ENCODE peak calls at places on chromosomes 1 and 21, in nine cellular contexts. Y, F, A, B, I, E, U, G and C are unnamed samples.
A peak's percentile ranks its signal among the peaks of the same experiment; 100 is the strongest.

GRCh38 chr1:226674892-226675719 is 64.0 kb downstream of the ITPKB start:
- DNase-seq in G (no peak), B (peak; percentile 71), Y (no peak), U (peak; percentile 71), F (no peak), A (no peak), E (peak; percentile 89), I (no peak), C (no peak)

GRCh38 chr21:42466700-42467612 is 29.1 kb downstream of the RSPH1 start:
- DNase-seq in I (peak; percentile 7), F (peak; percentile 45), A (no peak), Y (no peak), G (peak; percentile 39), B (no peak), E (no peak), U (peak; percentile 29), C (peak; percentile 32)

GRCh38 chr1:201918343-201918742 is 28.0 kb downstream of the LMOD1 start:
- DNase-seq in I (no peak), G (no peak), Y (no peak), F (no peak), U (no peak), B (no peak), A (no peak), E (no peak), C (no peak)

GRCh38 chr1:241518447-241519307 is 878 bp downstream of the FH start:
- DNase-seq in Y (no peak), A (no peak), U (no peak), I (peak; percentile 25), E (peak; percentile 25), F (peak; percentile 1), B (peak; percentile 42), G (peak; percentile 20), C (peak; percentile 14)

GRCh38 chr1:109802901-109803561 is 39.3 kb upstream of the EPS8L3 start:
- DNase-seq in G (no peak), I (no peak), B (no peak), Y (peak; percentile 13), A (no peak), F (no peak), U (peak; percentile 33), E (no peak), C (no peak)

GRCh38 chr1:201275266-201275666 is 8.0 kb upstream of the PKP1 start:
- DNase-seq in I (peak; percentile 43), F (no peak), B (no peak), E (no peak), G (peak; percentile 80), A (no peak), U (no peak), Y (no peak), C (peak; percentile 74)

GRCh38 chr1:201718346-201719202 is 110.4 kb upstream of the IPO9 start:
- DNase-seq in E (no peak), I (no peak), U (peak; percentile 10), Y (no peak), F (no peak), G (no peak), B (no peak), A (no peak), C (no peak)

GRCh38 chr1:40748841-40749718 is 34.5 kb upstream of the KCNQ4 start:
- DNase-seq in F (no peak), Y (no peak), A (no peak), G (no peak), E (no peak), U (no peak), I (no peak), B (no peak), C (no peak)

DNA sequence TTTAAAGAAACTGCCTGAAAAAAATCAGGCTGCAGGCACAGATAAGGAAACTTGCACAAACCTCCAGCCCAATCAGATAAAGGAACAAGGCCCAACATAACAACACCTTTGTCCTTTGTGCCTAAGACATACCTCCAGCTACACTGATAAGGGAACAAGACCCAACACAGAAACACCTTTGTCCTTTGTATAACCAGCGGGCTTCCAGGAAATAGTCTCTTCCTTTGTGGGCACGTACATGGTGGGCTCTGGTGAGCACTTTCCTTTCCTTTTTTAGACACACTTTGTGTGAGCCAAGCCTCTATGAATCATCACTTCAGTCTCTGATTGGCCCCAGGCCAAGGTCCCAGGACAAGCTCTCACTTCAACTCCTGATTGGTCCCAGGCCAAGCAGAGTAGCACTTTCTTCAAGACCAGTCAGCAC is 23.6 kb downstream of the ZNF670 start:
- DNase-seq in G (peak; percentile 57), I (peak; percentile 28), B (no peak), A (no peak), U (no peak), F (no peak), E (no peak), Y (peak; percentile 20), C (no peak)
- H3K9me3 ChIP-seq in G (peaks cover 4% of the 10 kb centered on the region), I (peaks cover 30% of the 10 kb centered on the region), B (peaks cover 92% of the 10 kb centered on the region), A (peaks cover 3% of the 10 kb centered on the region), U (peaks cover 67% of the 10 kb centered on the region), F (no peaks in the 10 kb centered on the region), E (peaks cover 16% of the 10 kb centered on the region), Y (no peaks in the 10 kb centered on the region), C (no peaks in the 10 kb centered on the region)

GRCh38 chr21:28072601-28073000 is 920.1 kb downstream of the LTN1 start:
- DNase-seq in U (no peak), I (no peak), B (no peak), A (no peak), E (no peak), F (no peak), Y (no peak), G (no peak), C (no peak)

GRCh38 chr21:28083350-28083749 is 909.3 kb downstream of the LTN1 start:
- DNase-seq in Y (no peak), G (no peak), A (no peak), E (no peak), F (no peak), I (no peak), B (no peak), U (no peak), C (no peak)

GRCh38 chr21:28074676-28075075 is 918.0 kb downstream of the LTN1 start:
- DNase-seq in F (no peak), I (no peak), G (no peak), Y (no peak), A (no peak), U (no peak), B (no peak), E (no peak), C (no peak)

GRCh38 chr21:28078126-28078525 is 914.6 kb downstream of the LTN1 start:
- DNase-seq in I (no peak), E (no peak), F (no peak), G (no peak), Y (no peak), B (no peak), U (no peak), A (no peak), C (no peak)
- H3K9me3 ChIP-seq in I (no peaks in the 10 kb centered on the region), E (no peaks in the 10 kb centered on the region), F (peaks cover 3% of the 10 kb centered on the region), G (no peaks in the 10 kb centered on the region), Y (no peaks in the 10 kb centered on the region), B (peaks cover 4% of the 10 kb centered on the region), U (no peaks in the 10 kb centered on the region), A (no peaks in the 10 kb centered on the region), C (no peaks in the 10 kb centered on the region)

GRCh38 chr1:81174811-81175476 is 625.8 kb upstream of the ADGRL2 start:
- DNase-seq in U (no peak), G (peak; percentile 86), I (peak; percentile 86), Y (no peak), E (no peak), A (no peak), F (no peak), B (no peak), C (no peak)

GRCh38 chr1:81174052-81174451 is 626.7 kb upstream of the ADGRL2 start:
- DNase-seq in E (no peak), U (no peak), I (peak; percentile 41), B (no peak), Y (no peak), A (no peak), F (no peak), G (peak; percentile 7), C (no peak)

GRCh38 chr1:81165963-81166362 is 634.8 kb upstream of the ADGRL2 start:
- DNase-seq in U (no peak), E (no peak), A (no peak), I (peak; percentile 58), G (no peak), B (no peak), Y (no peak), F (no peak), C (no peak)

GRCh38 chr1:81172483-81172882 is 628.3 kb upstream of the ADGRL2 start:
- DNase-seq in A (no peak), E (no peak), F (no peak), G (no peak), I (no peak), B (no peak), Y (no peak), U (no peak), C (no peak)

GRCh38 chr1:81170721-81171120 is 630.0 kb upstream of the ADGRL2 start:
- DNase-seq in G (no peak), U (no peak), I (no peak), F (no peak), Y (no peak), A (no peak), E (no peak), B (no peak), C (no peak)
- H3K9me3 ChIP-seq in G (peaks cover 6% of the 10 kb centered on the region), U (peaks cover 21% of the 10 kb centered on the region), I (peaks cover 6% of the 10 kb centered on the region), F (no peaks in the 10 kb centered on the region), Y (no peaks in the 10 kb centered on the region), A (peaks cover 11% of the 10 kb centered on the region), E (no peaks in the 10 kb centered on the region), B (peaks cover 42% of the 10 kb centered on the region), C (no peaks in the 10 kb centered on the region)

GRCh38 chr1:106880226-106880625 is 176.2 kb upstream of the PRMT6 start:
- DNase-seq in B (no peak), I (no peak), A (no peak), G (no peak), E (no peak), U (no peak), Y (no peak), F (no peak), C (peak; percentile 45)

GRCh38 chr1:106889054-106889453 is 167.4 kb upstream of the PRMT6 start:
- DNase-seq in U (no peak), E (no peak), Y (no peak), B (no peak), F (peak; percentile 47), A (no peak), G (no peak), I (no peak), C (no peak)

GRCh38 chr1:106879538-106879937 is 176.9 kb upstream of the PRMT6 start:
- DNase-seq in Y (no peak), I (no peak), B (peak; percentile 79), E (no peak), F (peak; percentile 15), U (no peak), A (peak; percentile 32), G (no peak), C (peak; percentile 30)

GRCh38 chr1:106883208-106883607 is 173.3 kb upstream of the PRMT6 start:
- DNase-seq in A (no peak), B (no peak), F (no peak), I (no peak), G (no peak), E (no peak), U (no peak), Y (no peak), C (no peak)
- H3K9me3 ChIP-seq in A (no peaks in the 10 kb centered on the region), B (no peaks in the 10 kb centered on the region), F (no peaks in the 10 kb centered on the region), I (peaks cover 2% of the 10 kb centered on the region), G (no peaks in the 10 kb centered on the region), E (no peaks in the 10 kb centered on the region), U (no peaks in the 10 kb centered on the region), Y (no peaks in the 10 kb centered on the region), C (no peaks in the 10 kb centered on the region)

GRCh38 chr1:198584163-198584562 is 43.7 kb upstream of the ATP6V1G3 start:
- DNase-seq in E (no peak), Y (no peak), G (no peak), I (no peak), A (no peak), U (no peak), F (no peak), B (no peak), C (no peak)
- H3K9me3 ChIP-seq in E (no peaks in the 10 kb centered on the region), Y (no peaks in the 10 kb centered on the region), G (peaks cover 3% of the 10 kb centered on the region), I (no peaks in the 10 kb centered on the region), A (no peaks in the 10 kb centered on the region), U (peaks cover 13% of the 10 kb centered on the region), F (no peaks in the 10 kb centered on the region), B (peaks cover 27% of the 10 kb centered on the region), C (no peaks in the 10 kb centered on the region)